ENCODE peak calls at places on chromosome 2, in four cellular contexts. A is IMR-90, S is testis, O is Peyer's patch. E is an unnamed sample. For H3K4me1, the result is how much of the 10 kb centered on the place peaks cover.

GRCh38 chr2:117714761-117715160 is 99.7 kb upstream of the DDX18 start:
- DNase-seq in A (no peak), S (no peak), O (no peak), E (no peak)

GRCh38 chr2:18312818-18313217 is 247.6 kb downstream of the RDH14 start:
- DNase-seq in A (no peak), S (no peak), O (no peak), E (no peak)

GRCh38 chr2:151637284-151637781 is 96.9 kb downstream of the NEB start:
- DNase-seq in A (no peak), S (no peak), O (no peak), E (no peak)

GRCh38 chr2:6384341-6384740 is 481.4 kb downstream of the CMPK2 start:
- DNase-seq in A (no peak), S (no peak), O (no peak), E (no peak)

GRCh38 chr2:14634223-14634884 is 1.8 kb downstream of the LRATD1 start:
- DNase-seq in A (peak), S (peak), O (peak), E (peak)

GRCh38 chr2:23430263-23430662 is 45.3 kb downstream of the KLHL29 start:
- DNase-seq in A (peak), S (no peak), O (no peak), E (no peak)

GRCh38 chr2:31271851-31272267 is 37.9 kb downstream of the EHD3 start:
- DNase-seq in A (peak), S (no peak), O (no peak), E (no peak)

GRCh38 chr2:106020821-106021316 is 173.2 kb downstream of the UXS1 start:
- DNase-seq in A (no peak), S (no peak), O (no peak), E (peak)

GRCh38 chr2:19559596-19560240 is 201.3 kb upstream of the OSR1 start:
- DNase-seq in A (no peak), S (no peak), O (no peak), E (no peak)

GRCh38 chr2:148603562-148603920 is 41.0 kb upstream of the EPC2 start:
- DNase-seq in A (no peak), S (no peak), O (no peak), E (no peak)

GRCh38 chr2:222714361-222715256 is 43.2 kb downstream of the MOGAT1 start:
- DNase-seq in A (no peak), S (peak), O (no peak), E (peak)

GRCh38 chr2:176709541-176709951 is 440.3 kb downstream of the MTX2 start:
- DNase-seq in A (no peak), S (no peak), O (no peak), E (peak)

GRCh38 chr2:62774555-62775366 is 69.2 kb downstream of the EHBP1 start:
- DNase-seq in A (peak), S (peak), O (no peak), E (no peak)

GRCh38 chr2:217916504-217917254 is 86.1 kb downstream of the TNS1 start:
- DNase-seq in A (no peak), S (no peak), O (no peak), E (peak)

GRCh38 chr2:74238879-74239278 is 40.5 kb downstream of the MTHFD2 start:
- DNase-seq in A (peak), S (no peak), O (no peak), E (no peak)

GRCh38 chr2:112166801-112167499 is 28.8 kb downstream of the FBLN7 start:
- DNase-seq in A (no peak), S (no peak), O (no peak), E (no peak)

GRCh38 chr2:158815650-158816049 is 20.5 kb downstream of the DAPL1 start:
- DNase-seq in A (no peak), S (no peak), O (no peak), E (no peak)

GRCh38 chr2:184577741-184578140 is 20.6 kb upstream of the ZNF804A start:
- DNase-seq in A (no peak), S (no peak), O (no peak), E (no peak)

GRCh38 chr2:234983011-234983726 is 31.4 kb downstream of the SH3BP4 start:
- DNase-seq in A (no peak), S (no peak), O (peak), E (peak)

GRCh38 chr2:213281156-213281555 is 3.1 kb upstream of the SPAG16 start:
- DNase-seq in A (peak), S (no peak), O (no peak), E (no peak)

GRCh38 chr2:239776441-239777033 is 248.6 kb downstream of the NDUFA10 start:
- DNase-seq in A (no peak), S (no peak), O (no peak), E (no peak)

GRCh38 chr2:39851691-39852110 is 72.6 kb upstream of the THUMPD2 start:
- DNase-seq in A (peak), S (no peak), O (no peak), E (no peak)

GRCh38 chr2:143934913-143935310 is 585.0 kb downstream of the ZEB2 start:
- DNase-seq in A (peak), S (no peak), O (no peak), E (no peak)

GRCh38 chr2:81714817-81715216 is 1410.3 kb upstream of the LRRTM1 start:
- DNase-seq in A (peak), S (no peak), O (no peak), E (no peak)

GRCh38 chr2:46270384-46270783 is 26.8 kb upstream of the EPAS1 start:
- DNase-seq in A (peak), S (no peak), O (no peak), E (no peak)

GRCh38 chr2:70002241-70002896 is 40.9 kb upstream of the ASPRV1 start:
- DNase-seq in A (no peak), S (no peak), O (no peak), E (no peak)

GRCh38 chr2:60104514-60105501 is 448.6 kb downstream of the BCL11A start:
- DNase-seq in A (no peak), S (no peak), O (no peak), E (no peak)

GRCh38 chr2:60109744-60110143 is 443.7 kb downstream of the BCL11A start:
- DNase-seq in A (no peak), S (no peak), O (no peak), E (no peak)

GRCh38 chr2:60100034-60100433 is 453.4 kb downstream of the BCL11A start:
- DNase-seq in A (no peak), S (no peak), O (no peak), E (no peak)

GRCh38 chr2:60106836-60107529 is 446.5 kb downstream of the BCL11A start:
- DNase-seq in A (no peak), S (no peak), O (no peak), E (no peak)

GRCh38 chr2:60105868-60106267 is 447.6 kb downstream of the BCL11A start:
- DNase-seq in A (no peak), S (no peak), O (no peak), E (no peak)
- H3K4me1 ChIP-seq in A (under half), S (under half), O (under half), E (under half)

DNA sequence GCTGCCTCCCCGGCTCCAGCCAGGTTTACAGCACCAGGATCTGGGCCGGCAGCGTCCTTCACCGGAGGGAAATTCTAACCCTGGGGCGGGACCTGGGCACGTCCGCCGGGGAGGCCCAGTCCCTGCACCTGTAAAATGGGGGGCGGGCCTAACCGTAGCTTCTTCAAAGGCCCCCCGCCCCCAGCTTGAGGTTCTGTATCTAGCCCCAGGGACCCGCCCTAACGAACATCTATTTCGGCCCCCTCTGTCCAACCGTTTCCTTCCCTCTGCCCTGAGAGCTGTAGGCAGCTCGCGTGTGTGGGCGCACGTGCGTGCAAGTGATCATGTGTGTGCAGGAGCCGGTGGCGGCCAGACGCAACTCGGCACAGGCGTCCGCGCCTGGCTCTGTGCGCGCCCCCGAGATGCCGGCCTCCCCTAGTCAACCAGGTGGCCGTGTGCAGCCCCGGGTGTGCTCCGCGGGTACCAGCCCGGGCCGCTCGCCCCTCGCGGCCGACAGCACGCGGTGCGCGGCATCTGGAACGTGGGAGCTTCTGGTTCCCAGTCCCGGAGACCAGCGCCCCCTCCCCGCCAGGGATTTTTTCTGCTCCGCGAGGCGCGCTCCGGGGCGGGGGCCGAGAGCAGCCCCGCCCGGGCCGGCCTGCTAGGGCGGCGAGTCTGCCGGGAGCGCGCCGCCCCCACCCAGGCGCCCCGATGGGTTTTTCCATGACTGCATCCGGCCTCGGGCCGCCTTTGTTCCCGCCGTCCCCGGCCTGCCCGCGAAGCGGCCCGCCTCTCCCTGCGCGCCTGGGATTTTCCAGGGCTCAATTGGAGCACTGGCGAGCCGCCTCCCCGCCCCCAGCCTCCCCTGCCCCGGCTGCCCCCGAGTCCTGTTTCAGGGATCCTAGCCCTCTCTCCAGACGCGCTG is 21.2 kb downstream of the TEX44 start:
- DNase-seq in A (peak), S (peak), O (peak), E (peak)
- TF ChIP-seq POLR2A in A (no peak), S (no peak), O (peak), E (peak)

DNA sequence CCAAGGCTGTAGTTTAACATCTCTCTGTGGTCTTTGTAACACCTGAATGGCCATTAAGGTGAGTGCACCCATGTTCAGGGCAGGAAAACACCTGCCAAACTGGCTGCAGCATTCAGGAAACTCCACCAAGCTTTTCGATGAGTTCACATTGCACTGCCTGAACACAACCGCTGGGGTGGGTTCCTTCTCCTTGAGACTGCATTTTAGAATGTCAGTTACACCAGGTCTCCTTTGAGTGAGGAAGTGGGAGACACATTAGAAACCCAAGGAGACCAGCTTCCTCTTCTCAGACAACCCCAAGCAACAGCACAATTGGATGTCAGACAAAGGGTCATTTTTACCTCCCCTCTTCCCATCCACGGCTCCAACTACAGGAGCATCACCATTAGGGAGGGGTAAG is 35.2 kb downstream of the CYRIA start:
- DNase-seq in A (no peak), S (no peak), O (no peak), E (no peak)
- H3K27ac ChIP-seq in A (no peak), S (no peak), O (no peak), E (peak)

DNA sequence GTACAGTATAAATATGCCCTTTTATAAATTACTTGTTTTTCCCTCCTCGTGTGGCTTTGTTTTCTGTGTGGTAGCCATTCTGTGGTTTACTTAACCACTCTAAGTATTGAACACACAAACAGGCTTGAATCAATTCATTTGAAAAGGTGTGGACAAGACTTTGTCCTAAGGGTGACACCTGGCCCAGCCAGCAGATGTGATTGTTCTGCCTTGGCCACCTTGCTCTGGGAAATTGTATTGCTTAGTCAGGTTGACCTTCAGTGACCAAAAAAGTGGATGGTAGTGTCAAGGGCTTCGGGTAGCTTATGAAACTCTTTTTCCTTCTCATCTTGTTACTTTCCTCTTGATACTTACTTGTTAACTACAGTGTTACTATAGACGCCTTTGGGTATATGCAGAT is 61.9 kb downstream of the DGKD start:
- DNase-seq in A (no peak), S (peak), O (no peak), E (no peak)
- H3K4me1 ChIP-seq in A (under half), S (under half), O (under half), E (half or more)

GRCh38 chr2:26534098-26534864 is 56.4 kb upstream of the OTOF start:
- DNase-seq in A (no peak), S (no peak), O (no peak), E (no peak)

GRCh38 chr2:26530696-26531095 is 52.8 kb upstream of the OTOF start:
- DNase-seq in A (peak), S (no peak), O (no peak), E (no peak)

GRCh38 chr2:26533661-26534060 is 55.7 kb upstream of the OTOF start:
- DNase-seq in A (no peak), S (no peak), O (no peak), E (no peak)

GRCh38 chr2:26530141-26530540 is 52.2 kb upstream of the OTOF start:
- DNase-seq in A (no peak), S (no peak), O (no peak), E (no peak)

DNA sequence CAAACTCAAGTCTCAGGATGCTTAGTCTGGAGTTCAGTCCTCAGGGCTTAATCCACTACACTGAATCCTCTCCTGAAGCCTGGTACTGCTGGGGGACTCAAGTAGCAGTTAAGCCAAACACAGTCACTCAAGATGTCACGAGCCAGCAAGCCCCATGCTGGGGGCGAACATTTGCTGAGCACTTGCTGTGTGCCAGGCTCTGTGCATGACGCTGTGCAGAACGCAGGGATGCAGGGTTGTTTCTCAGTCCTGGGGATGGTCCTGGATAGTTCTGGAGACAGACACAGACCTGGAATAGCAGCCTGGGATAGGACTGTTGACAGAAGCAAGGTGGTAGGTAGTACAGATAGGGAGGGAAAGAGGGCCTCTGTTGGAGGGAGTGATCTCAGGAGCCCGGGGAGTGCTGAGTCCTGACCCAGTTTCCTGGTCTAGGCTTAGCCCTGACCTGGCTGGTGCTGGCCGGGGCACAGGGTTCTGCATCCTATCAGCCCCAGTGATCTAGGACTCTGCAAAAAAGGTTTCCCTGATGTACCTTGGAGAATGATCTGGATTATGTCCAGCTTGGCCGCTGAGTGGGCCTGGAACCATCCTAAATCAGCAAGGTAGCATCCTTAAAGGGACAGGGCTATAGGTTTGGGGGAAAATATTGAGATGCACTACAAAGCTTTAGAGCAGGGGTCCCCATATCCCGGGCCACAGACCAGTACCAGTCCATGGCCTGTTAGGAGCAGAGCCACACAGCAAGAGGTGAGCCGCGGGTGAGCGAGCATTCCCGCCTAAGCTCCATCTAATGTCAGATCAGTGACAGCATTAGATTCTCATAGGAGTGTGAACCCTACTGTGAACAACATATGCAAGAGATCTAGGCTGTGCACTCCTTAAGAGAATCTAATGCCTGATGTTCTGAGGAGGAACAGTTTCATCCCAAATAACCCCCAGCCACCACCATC is 54.7 kb upstream of the OTOF start:
- DNase-seq in A (no peak), S (no peak), O (no peak), E (no peak)
- TF ChIP-seq POLR2A in A (no peak), S (no peak), O (no peak), E (no peak)